ENCODE peak calls at places on chromosomes 12 and 14, in six cellular contexts. T is HEK293T, K is kidney tubule cell, H is left kidney, O is adipocyte, P is lower lobe of right lung. U is an unnamed sample.

GRCh38 chr12:42979746-42980145 is 390.2 kb upstream of the PRICKLE1 start:
- DNase-seq in T (no peak), K (no peak), H (no peak), O (no peak), P (no peak), U (no peak)

GRCh38 chr12:123997908-123998307 is 24.9 kb downstream of the ZNF664 start:
- DNase-seq in T (no peak), K (no peak), H (no peak), O (no peak), P (no peak), U (no peak)

GRCh38 chr14:72796935-72797334 is 97.0 kb downstream of the DPF3 start:
- DNase-seq in T (no peak), K (no peak), H (no peak), O (no peak), P (no peak), U (no peak)

GRCh38 chr12:7959278-7960063 is 23.5 kb upstream of the SLC2A3 start:
- DNase-seq in T (peak), K (no peak), H (peak), O (no peak), P (no peak), U (peak)

GRCh38 chr12:54036620-54037359 is 3.9 kb downstream of the HOXC5 start:
- DNase-seq in T (no peak), K (peak), H (peak), O (no peak), P (no peak), U (peak)

GRCh38 chr12:104720346-104721064 is 237.6 kb downstream of the SLC41A2 start:
- DNase-seq in T (no peak), K (no peak), H (no peak), O (no peak), P (no peak), U (no peak)

GRCh38 chr12:111444706-111445310 is 39.1 kb downstream of the SH2B3 start:
- DNase-seq in T (no peak), K (peak), H (peak), O (no peak), P (peak), U (no peak)

GRCh38 chr14:104732355-104732804 is 8.4 kb downstream of the ADSS1 start:
- DNase-seq in T (no peak), K (peak), H (no peak), O (no peak), P (peak), U (peak)

GRCh38 chr12:103833095-103833777 is 7.8 kb downstream of the NT5DC3 start:
- DNase-seq in T (no peak), K (no peak), H (no peak), O (peak), P (no peak), U (no peak)

GRCh38 chr14:90495357-90496276 is 98.8 kb downstream of the CALM1 start:
- DNase-seq in T (peak), K (peak), H (peak), O (peak), P (no peak), U (peak)

GRCh38 chr12:68971404-68971803 is 38.4 kb upstream of the CPM start:
- DNase-seq in T (no peak), K (peak), H (no peak), O (peak), P (no peak), U (peak)

GRCh38 chr12:89468648-89469326 is 55.8 kb downstream of the GALNT4 start:
- DNase-seq in T (no peak), K (no peak), H (no peak), O (no peak), P (no peak), U (no peak)

GRCh38 chr14:101835166-101835557 is 73.7 kb downstream of the PPP2R5C start:
- DNase-seq in T (no peak), K (peak), H (no peak), O (no peak), P (no peak), U (no peak)

GRCh38 chr12:65634626-65635331 is 189.5 kb upstream of the HMGA2 start:
- DNase-seq in T (no peak), K (peak), H (no peak), O (peak), P (no peak), U (no peak)

U was measured in Daoy.